ENCODE peak calls at places on chromosomes 6 and 20, in nine cellular contexts. One of them, this sample, is unnamed.

GRCh38 chr20:16539280-16539679 is 34.0 kb downstream of the KIF16B start:
- DNase-seq in HT1080: no peak
- DNase-seq in stimulated activated CD4-positive, alpha-beta T cell treated with anti-CD3 and anti-CD28 coated beads, Interleukin-2, amount 100 ng/mL, for 4 hours: no peak
- DNase-seq in ecto neural progenitor cell: no peak
- DNase-seq in NCI-H1694 treated with DMSO at 0.1 percent for 48 hours: no peak
- DNase-seq in fibroblast of pulmonary artery: peak
- DNase-seq in fibroblast of mammary gland: peak
- DNase-seq in left colon: peak
- DNase-seq in COR-L47: no peak
- DNase-seq in this sample: no peak

GRCh38 chr6:14664616-14665315 is 547.2 kb downstream of the CD83 start:
- DNase-seq in HT1080: no peak
- DNase-seq in stimulated activated CD4-positive, alpha-beta T cell treated with anti-CD3 and anti-CD28 coated beads, Interleukin-2, amount 100 ng/mL, for 4 hours: no peak
- DNase-seq in ecto neural progenitor cell: peak
- DNase-seq in NCI-H1694 treated with DMSO at 0.1 percent for 48 hours: peak
- DNase-seq in fibroblast of pulmonary artery: no peak
- DNase-seq in fibroblast of mammary gland: no peak
- DNase-seq in left colon: no peak
- DNase-seq in COR-L47: no peak
- DNase-seq in this sample: no peak

GRCh38 chr6:131949909-131950766 is 1.0 kb downstream of the CCN2 start:
- DNase-seq in HT1080: peak
- DNase-seq in stimulated activated CD4-positive, alpha-beta T cell treated with anti-CD3 and anti-CD28 coated beads, Interleukin-2, amount 100 ng/mL, for 4 hours: no peak
- DNase-seq in ecto neural progenitor cell: peak
- DNase-seq in NCI-H1694 treated with DMSO at 0.1 percent for 48 hours: no peak
- DNase-seq in fibroblast of pulmonary artery: peak
- DNase-seq in fibroblast of mammary gland: peak
- DNase-seq in left colon: peak
- DNase-seq in COR-L47: peak
- DNase-seq in this sample: no peak

GRCh38 chr20:58349586-58349985 is 39.4 kb upstream of the VAPB start:
- DNase-seq in HT1080: peak
- DNase-seq in stimulated activated CD4-positive, alpha-beta T cell treated with anti-CD3 and anti-CD28 coated beads, Interleukin-2, amount 100 ng/mL, for 4 hours: no peak
- DNase-seq in ecto neural progenitor cell: no peak
- DNase-seq in NCI-H1694 treated with DMSO at 0.1 percent for 48 hours: no peak
- DNase-seq in fibroblast of pulmonary artery: peak
- DNase-seq in fibroblast of mammary gland: peak
- DNase-seq in left colon: no peak
- DNase-seq in COR-L47: no peak
- DNase-seq in this sample: no peak

GRCh38 chr6:122712864-122713612 is 66.5 kb upstream of the FABP7 start:
- DNase-seq in HT1080: no peak
- DNase-seq in stimulated activated CD4-positive, alpha-beta T cell treated with anti-CD3 and anti-CD28 coated beads, Interleukin-2, amount 100 ng/mL, for 4 hours: no peak
- DNase-seq in ecto neural progenitor cell: no peak
- DNase-seq in NCI-H1694 treated with DMSO at 0.1 percent for 48 hours: no peak
- DNase-seq in fibroblast of pulmonary artery: no peak
- DNase-seq in fibroblast of mammary gland: no peak
- DNase-seq in left colon: no peak
- DNase-seq in COR-L47: no peak
- DNase-seq in this sample: no peak

GRCh38 chr6:1436334-1437306 is 47.2 kb downstream of the FOXF2 start:
- DNase-seq in HT1080: peak
- DNase-seq in stimulated activated CD4-positive, alpha-beta T cell treated with anti-CD3 and anti-CD28 coated beads, Interleukin-2, amount 100 ng/mL, for 4 hours: peak
- DNase-seq in ecto neural progenitor cell: peak
- DNase-seq in NCI-H1694 treated with DMSO at 0.1 percent for 48 hours: peak
- DNase-seq in fibroblast of pulmonary artery: peak
- DNase-seq in fibroblast of mammary gland: peak
- DNase-seq in left colon: peak
- DNase-seq in COR-L47: peak
- DNase-seq in this sample: peak

GRCh38 chr6:40383348-40384115 is 203.6 kb downstream of the LRFN2 start:
- DNase-seq in HT1080: no peak
- DNase-seq in stimulated activated CD4-positive, alpha-beta T cell treated with anti-CD3 and anti-CD28 coated beads, Interleukin-2, amount 100 ng/mL, for 4 hours: no peak
- DNase-seq in ecto neural progenitor cell: no peak
- DNase-seq in NCI-H1694 treated with DMSO at 0.1 percent for 48 hours: no peak
- DNase-seq in fibroblast of pulmonary artery: no peak
- DNase-seq in fibroblast of mammary gland: no peak
- DNase-seq in left colon: no peak
- DNase-seq in COR-L47: no peak
- DNase-seq in this sample: no peak

GRCh38 chr6:105985816-105986632 is 100.1 kb upstream of the PRDM1 start:
- DNase-seq in HT1080: no peak
- DNase-seq in stimulated activated CD4-positive, alpha-beta T cell treated with anti-CD3 and anti-CD28 coated beads, Interleukin-2, amount 100 ng/mL, for 4 hours: no peak
- DNase-seq in ecto neural progenitor cell: peak
- DNase-seq in NCI-H1694 treated with DMSO at 0.1 percent for 48 hours: no peak
- DNase-seq in fibroblast of pulmonary artery: no peak
- DNase-seq in fibroblast of mammary gland: no peak
- DNase-seq in left colon: peak
- DNase-seq in COR-L47: no peak
- DNase-seq in this sample: no peak

GRCh38 chr20:38315290-38315966 is 11.5 kb downstream of the BPI start:
- DNase-seq in HT1080: peak
- DNase-seq in stimulated activated CD4-positive, alpha-beta T cell treated with anti-CD3 and anti-CD28 coated beads, Interleukin-2, amount 100 ng/mL, for 4 hours: no peak
- DNase-seq in ecto neural progenitor cell: no peak
- DNase-seq in NCI-H1694 treated with DMSO at 0.1 percent for 48 hours: no peak
- DNase-seq in fibroblast of pulmonary artery: peak
- DNase-seq in fibroblast of mammary gland: peak
- DNase-seq in left colon: no peak
- DNase-seq in COR-L47: no peak
- DNase-seq in this sample: peak

GRCh38 chr6:25998379-25998778 is 35.8 kb downstream of the TRIM38 start:
- DNase-seq in HT1080: no peak
- DNase-seq in stimulated activated CD4-positive, alpha-beta T cell treated with anti-CD3 and anti-CD28 coated beads, Interleukin-2, amount 100 ng/mL, for 4 hours: no peak
- DNase-seq in ecto neural progenitor cell: no peak
- DNase-seq in NCI-H1694 treated with DMSO at 0.1 percent for 48 hours: no peak
- DNase-seq in fibroblast of pulmonary artery: no peak
- DNase-seq in fibroblast of mammary gland: no peak
- DNase-seq in left colon: no peak
- DNase-seq in COR-L47: no peak
- DNase-seq in this sample: no peak

GRCh38 chr6:1703091-1703855 is 93.6 kb downstream of the FOXC1 start:
- DNase-seq in HT1080: no peak
- DNase-seq in stimulated activated CD4-positive, alpha-beta T cell treated with anti-CD3 and anti-CD28 coated beads, Interleukin-2, amount 100 ng/mL, for 4 hours: no peak
- DNase-seq in ecto neural progenitor cell: no peak
- DNase-seq in NCI-H1694 treated with DMSO at 0.1 percent for 48 hours: no peak
- DNase-seq in fibroblast of pulmonary artery: no peak
- DNase-seq in fibroblast of mammary gland: no peak
- DNase-seq in left colon: no peak
- DNase-seq in COR-L47: no peak
- DNase-seq in this sample: no peak

GRCh38 chr6:39995633-39996032 is 61.4 kb upstream of the MOCS1 start:
- DNase-seq in HT1080: no peak
- DNase-seq in stimulated activated CD4-positive, alpha-beta T cell treated with anti-CD3 and anti-CD28 coated beads, Interleukin-2, amount 100 ng/mL, for 4 hours: no peak
- DNase-seq in ecto neural progenitor cell: no peak
- DNase-seq in NCI-H1694 treated with DMSO at 0.1 percent for 48 hours: no peak
- DNase-seq in fibroblast of pulmonary artery: no peak
- DNase-seq in fibroblast of mammary gland: no peak
- DNase-seq in left colon: no peak
- DNase-seq in COR-L47: no peak
- DNase-seq in this sample: no peak

GRCh38 chr20:46681032-46681854 is 8.0 kb downstream of the TP53RK start:
- DNase-seq in HT1080: peak
- DNase-seq in stimulated activated CD4-positive, alpha-beta T cell treated with anti-CD3 and anti-CD28 coated beads, Interleukin-2, amount 100 ng/mL, for 4 hours: peak
- DNase-seq in ecto neural progenitor cell: no peak
- DNase-seq in NCI-H1694 treated with DMSO at 0.1 percent for 48 hours: peak
- DNase-seq in fibroblast of pulmonary artery: peak
- DNase-seq in fibroblast of mammary gland: peak
- DNase-seq in left colon: peak
- DNase-seq in COR-L47: peak
- DNase-seq in this sample: peak

GRCh38 chr6:73515204-73516101 is 5.4 kb downstream of the EEF1A1 start:
- DNase-seq in HT1080: peak
- DNase-seq in stimulated activated CD4-positive, alpha-beta T cell treated with anti-CD3 and anti-CD28 coated beads, Interleukin-2, amount 100 ng/mL, for 4 hours: peak
- DNase-seq in ecto neural progenitor cell: no peak
- DNase-seq in NCI-H1694 treated with DMSO at 0.1 percent for 48 hours: peak
- DNase-seq in fibroblast of pulmonary artery: peak
- DNase-seq in fibroblast of mammary gland: peak
- DNase-seq in left colon: peak
- DNase-seq in COR-L47: peak
- DNase-seq in this sample: peak

GRCh38 chr6:1593286-1593957 is 16.3 kb upstream of the FOXC1 start:
- DNase-seq in HT1080: no peak
- DNase-seq in stimulated activated CD4-positive, alpha-beta T cell treated with anti-CD3 and anti-CD28 coated beads, Interleukin-2, amount 100 ng/mL, for 4 hours: no peak
- DNase-seq in ecto neural progenitor cell: no peak
- DNase-seq in NCI-H1694 treated with DMSO at 0.1 percent for 48 hours: no peak
- DNase-seq in fibroblast of pulmonary artery: no peak
- DNase-seq in fibroblast of mammary gland: no peak
- DNase-seq in left colon: no peak
- DNase-seq in COR-L47: no peak
- DNase-seq in this sample: no peak